ENCODE peak calls at places on chromosomes 2 and 18, in ten cellular contexts. One of them, this sample, is unnamed.

GRCh38 chr2:216634317-216635148 is 1.3 kb downstream of the IGFBP2 start:
- DNase-seq in cardiac fibroblast: no peak
- DNase-seq in mammary epithelial cell: no peak
- DNase-seq in brain microvascular endothelial cell: no peak
- DNase-seq in dorsolateral prefrontal cortex: no peak
- DNase-seq in GM06990: no peak
- DNase-seq in PC-9: no peak
- DNase-seq in progenitor cell of endocrine pancreas: no peak
- DNase-seq in astrocyte of the cerebellum: no peak
- DNase-seq in GM10248: no peak
- DNase-seq in this sample: no peak

GRCh38 chr2:157233506-157233905 is 24.0 kb upstream of the GALNT5 start:
- DNase-seq in GM06990: no peak
- DNase-seq in astrocyte of the cerebellum: no peak
- DNase-seq in PC-9: no peak
- DNase-seq in GM10248: no peak
- DNase-seq in progenitor cell of endocrine pancreas: no peak
- DNase-seq in mammary epithelial cell: peak
- DNase-seq in brain microvascular endothelial cell: peak
- DNase-seq in cardiac fibroblast: peak
- DNase-seq in dorsolateral prefrontal cortex: no peak
- DNase-seq in this sample: no peak

GRCh38 chr2:219513787-219514186 is 495 bp upstream of the ASIC4 start:
- DNase-seq in PC-9: no peak
- DNase-seq in dorsolateral prefrontal cortex: no peak
- DNase-seq in progenitor cell of endocrine pancreas: no peak
- DNase-seq in mammary epithelial cell: no peak
- DNase-seq in GM06990: no peak
- DNase-seq in astrocyte of the cerebellum: no peak
- DNase-seq in brain microvascular endothelial cell: no peak
- DNase-seq in GM10248: no peak
- DNase-seq in cardiac fibroblast: no peak
- DNase-seq in this sample: no peak

GRCh38 chr2:44170337-44170736 is 1.7 kb downstream of the PPM1B start:
- DNase-seq in GM06990: no peak
- DNase-seq in mammary epithelial cell: peak
- DNase-seq in GM10248: no peak
- DNase-seq in PC-9: no peak
- DNase-seq in brain microvascular endothelial cell: no peak
- DNase-seq in astrocyte of the cerebellum: no peak
- DNase-seq in progenitor cell of endocrine pancreas: no peak
- DNase-seq in cardiac fibroblast: peak
- DNase-seq in dorsolateral prefrontal cortex: no peak
- DNase-seq in this sample: no peak

GRCh38 chr2:111703759-111704158 is 180.2 kb downstream of the ANAPC1 start:
- DNase-seq in cardiac fibroblast: no peak
- DNase-seq in GM10248: no peak
- DNase-seq in progenitor cell of endocrine pancreas: no peak
- DNase-seq in astrocyte of the cerebellum: no peak
- DNase-seq in brain microvascular endothelial cell: no peak
- DNase-seq in PC-9: peak
- DNase-seq in GM06990: no peak
- DNase-seq in mammary epithelial cell: no peak
- DNase-seq in dorsolateral prefrontal cortex: no peak
- DNase-seq in this sample: no peak

GRCh38 chr2:218008060-218009040 is 5.6 kb upstream of the TNS1 start:
- DNase-seq in PC-9: no peak
- DNase-seq in mammary epithelial cell: no peak
- DNase-seq in GM06990: no peak
- DNase-seq in brain microvascular endothelial cell: no peak
- DNase-seq in GM10248: no peak
- DNase-seq in dorsolateral prefrontal cortex: no peak
- DNase-seq in progenitor cell of endocrine pancreas: no peak
- DNase-seq in cardiac fibroblast: peak
- DNase-seq in astrocyte of the cerebellum: no peak
- DNase-seq in this sample: no peak

GRCh38 chr18:44592639-44593038 is 88.0 kb upstream of the SETBP1 start:
- DNase-seq in progenitor cell of endocrine pancreas: no peak
- DNase-seq in mammary epithelial cell: no peak
- DNase-seq in brain microvascular endothelial cell: peak
- DNase-seq in GM06990: no peak
- DNase-seq in GM10248: no peak
- DNase-seq in astrocyte of the cerebellum: no peak
- DNase-seq in PC-9: no peak
- DNase-seq in cardiac fibroblast: peak
- DNase-seq in dorsolateral prefrontal cortex: no peak
- DNase-seq in this sample: no peak

GRCh38 chr18:76679877-76680276 is 142.5 kb upstream of the ZNF236 start:
- DNase-seq in GM10248: no peak
- DNase-seq in progenitor cell of endocrine pancreas: no peak
- DNase-seq in PC-9: no peak
- DNase-seq in astrocyte of the cerebellum: no peak
- DNase-seq in cardiac fibroblast: no peak
- DNase-seq in GM06990: no peak
- DNase-seq in mammary epithelial cell: no peak
- DNase-seq in brain microvascular endothelial cell: no peak
- DNase-seq in dorsolateral prefrontal cortex: no peak
- DNase-seq in this sample: no peak

GRCh38 chr18:23822590-23823385 is 133.5 kb downstream of the LAMA3 start:
- DNase-seq in brain microvascular endothelial cell: no peak
- DNase-seq in GM06990: no peak
- DNase-seq in mammary epithelial cell: peak
- DNase-seq in GM10248: no peak
- DNase-seq in astrocyte of the cerebellum: peak
- DNase-seq in cardiac fibroblast: no peak
- DNase-seq in PC-9: peak
- DNase-seq in dorsolateral prefrontal cortex: no peak
- DNase-seq in progenitor cell of endocrine pancreas: no peak
- DNase-seq in this sample: no peak

GRCh38 chr2:69720404-69720803 is 21.5 kb upstream of the ANXA4 start:
- DNase-seq in GM10248: no peak
- DNase-seq in cardiac fibroblast: peak
- DNase-seq in progenitor cell of endocrine pancreas: no peak
- DNase-seq in GM06990: no peak
- DNase-seq in PC-9: no peak
- DNase-seq in dorsolateral prefrontal cortex: no peak
- DNase-seq in mammary epithelial cell: no peak
- DNase-seq in astrocyte of the cerebellum: no peak
- DNase-seq in brain microvascular endothelial cell: no peak
- DNase-seq in this sample: no peak

GRCh38 chr2:10057231-10058107 is 14.1 kb downstream of the KLF11 start:
- DNase-seq in PC-9: peak
- DNase-seq in mammary epithelial cell: peak
- DNase-seq in GM10248: peak
- DNase-seq in cardiac fibroblast: peak
- DNase-seq in astrocyte of the cerebellum: peak
- DNase-seq in dorsolateral prefrontal cortex: peak
- DNase-seq in progenitor cell of endocrine pancreas: peak
- DNase-seq in GM06990: no peak
- DNase-seq in brain microvascular endothelial cell: peak
- DNase-seq in this sample: no peak

GRCh38 chr2:219681301-219682290 is 54.2 kb downstream of the SLC4A3 start:
- DNase-seq in brain microvascular endothelial cell: no peak
- DNase-seq in GM06990: no peak
- DNase-seq in dorsolateral prefrontal cortex: no peak
- DNase-seq in progenitor cell of endocrine pancreas: no peak
- DNase-seq in cardiac fibroblast: peak
- DNase-seq in PC-9: no peak
- DNase-seq in mammary epithelial cell: peak
- DNase-seq in astrocyte of the cerebellum: no peak
- DNase-seq in GM10248: no peak
- DNase-seq in this sample: no peak

GRCh38 chr18:72762505-72763122 is 105.2 kb downstream of the NETO1 start:
- DNase-seq in GM06990: peak
- DNase-seq in GM10248: peak
- DNase-seq in PC-9: peak
- DNase-seq in cardiac fibroblast: peak
- DNase-seq in astrocyte of the cerebellum: peak
- DNase-seq in brain microvascular endothelial cell: peak
- DNase-seq in progenitor cell of endocrine pancreas: no peak
- DNase-seq in dorsolateral prefrontal cortex: no peak
- DNase-seq in mammary epithelial cell: peak
- DNase-seq in this sample: no peak

GRCh38 chr18:67456691-67457090 is 59.8 kb downstream of the DSEL start:
- DNase-seq in progenitor cell of endocrine pancreas: no peak
- DNase-seq in GM06990: no peak
- DNase-seq in GM10248: no peak
- DNase-seq in mammary epithelial cell: no peak
- DNase-seq in cardiac fibroblast: peak
- DNase-seq in brain microvascular endothelial cell: no peak
- DNase-seq in PC-9: no peak
- DNase-seq in dorsolateral prefrontal cortex: no peak
- DNase-seq in astrocyte of the cerebellum: no peak
- DNase-seq in this sample: no peak
- TF ChIP-seq CTCF in progenitor cell of endocrine pancreas: peak
- TF ChIP-seq CTCF in GM06990: no peak
- TF ChIP-seq CTCF in GM10248: no peak
- TF ChIP-seq CTCF in mammary epithelial cell: no peak
- TF ChIP-seq CTCF in cardiac fibroblast: peak
- TF ChIP-seq CTCF in brain microvascular endothelial cell: no peak
- TF ChIP-seq CTCF in PC-9: no peak
- TF ChIP-seq CTCF in dorsolateral prefrontal cortex: peak
- TF ChIP-seq CTCF in astrocyte of the cerebellum: no peak
- TF ChIP-seq CTCF in this sample: peak

DNA sequence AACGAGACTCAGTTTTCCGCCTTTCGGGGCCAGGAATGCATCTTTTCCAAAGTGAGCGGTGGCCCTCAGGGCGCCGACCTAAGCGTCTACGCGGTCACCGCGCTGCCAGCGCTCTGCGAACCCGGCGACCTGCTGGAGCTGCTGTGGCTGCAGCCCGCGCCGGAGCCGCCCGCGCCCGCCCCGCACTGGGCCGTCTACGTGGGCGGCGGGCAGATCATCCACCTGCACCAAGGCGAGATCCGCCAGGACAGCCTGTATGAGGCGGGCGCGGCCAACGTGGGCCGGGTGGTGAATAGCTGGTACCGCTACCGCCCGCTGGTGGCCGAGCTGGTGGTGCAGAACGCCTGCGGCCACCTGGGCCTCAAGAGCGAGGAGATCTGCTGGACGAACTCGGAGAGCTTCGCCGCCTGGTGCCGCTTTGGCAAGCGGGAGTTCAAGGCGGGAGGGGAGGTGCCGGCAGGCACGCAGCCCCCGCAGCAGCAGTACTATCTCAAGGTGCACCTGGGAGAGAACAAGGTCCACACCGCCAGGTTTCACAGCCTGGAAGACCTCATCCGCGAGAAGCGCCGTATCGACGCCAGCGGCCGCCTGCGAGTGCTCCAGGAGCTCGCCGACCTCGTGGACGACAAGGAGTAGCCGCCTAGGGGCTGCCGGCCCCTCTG is 1.8 kb downstream of the LRATD1 start:
- DNase-seq in cardiac fibroblast: peak
- DNase-seq in progenitor cell of endocrine pancreas: peak
- DNase-seq in PC-9: no peak
- DNase-seq in mammary epithelial cell: peak
- DNase-seq in dorsolateral prefrontal cortex: peak
- DNase-seq in brain microvascular endothelial cell: peak
- DNase-seq in GM06990: no peak
- DNase-seq in GM10248: peak
- DNase-seq in astrocyte of the cerebellum: peak
- DNase-seq in this sample: no peak
- TF ChIP-seq CTCF in cardiac fibroblast: peak
- TF ChIP-seq CTCF in progenitor cell of endocrine pancreas: peak
- TF ChIP-seq CTCF in PC-9: peak
- TF ChIP-seq CTCF in mammary epithelial cell: peak
- TF ChIP-seq CTCF in dorsolateral prefrontal cortex: peak
- TF ChIP-seq CTCF in brain microvascular endothelial cell: peak
- TF ChIP-seq CTCF in GM06990: no peak
- TF ChIP-seq CTCF in GM10248: no peak
- TF ChIP-seq CTCF in astrocyte of the cerebellum: peak
- TF ChIP-seq CTCF in this sample: peak

DNA sequence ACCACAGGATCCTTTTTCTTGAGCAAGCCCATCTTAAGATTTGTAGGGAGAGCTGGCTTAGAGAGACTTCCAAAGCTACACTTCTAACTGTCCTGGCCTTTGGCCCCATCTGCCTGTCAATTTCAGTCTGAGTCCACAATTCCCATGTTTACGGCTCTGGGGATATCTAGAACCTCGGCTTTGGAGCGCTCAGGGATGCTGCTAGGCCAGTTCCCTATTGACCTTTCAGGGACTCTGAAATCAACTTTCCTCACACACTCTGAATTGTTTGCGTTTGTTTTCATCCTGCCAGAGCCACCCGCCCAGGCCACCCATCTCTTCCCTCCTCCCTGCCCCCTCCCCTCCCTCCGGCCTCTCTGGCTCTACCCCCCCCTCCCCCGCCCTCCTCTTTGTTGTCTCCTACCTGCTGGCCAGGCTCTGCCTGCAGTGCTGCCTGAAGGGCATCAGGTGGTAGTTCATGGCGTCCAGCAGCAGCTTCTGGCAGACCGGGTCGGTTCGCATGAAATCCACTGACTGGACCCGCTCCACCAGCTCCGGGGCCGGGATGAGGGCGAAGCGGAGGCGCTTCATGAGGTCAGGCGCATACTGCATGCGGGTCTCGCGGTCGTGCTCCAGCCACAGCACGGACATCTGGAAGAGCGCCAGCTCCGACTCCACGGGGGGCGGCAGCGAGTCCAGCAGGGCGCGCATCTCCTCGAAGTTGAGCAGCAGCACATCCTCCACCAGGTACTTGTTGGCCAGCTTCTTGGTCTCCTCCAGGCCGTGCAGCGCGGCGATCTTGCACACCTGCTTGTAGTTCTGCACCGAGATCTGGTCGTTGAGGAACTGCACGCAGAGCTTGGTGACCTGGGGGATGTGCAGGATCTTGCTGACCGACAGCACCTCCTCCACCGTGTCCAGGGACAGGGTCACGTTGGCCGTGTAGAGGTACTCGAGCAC is 3.3 kb downstream of the KLHL14 start:
- DNase-seq in astrocyte of the cerebellum: no peak
- DNase-seq in GM06990: peak
- DNase-seq in dorsolateral prefrontal cortex: no peak
- DNase-seq in GM10248: peak
- DNase-seq in cardiac fibroblast: no peak
- DNase-seq in progenitor cell of endocrine pancreas: peak
- DNase-seq in brain microvascular endothelial cell: no peak
- DNase-seq in mammary epithelial cell: no peak
- DNase-seq in PC-9: no peak
- DNase-seq in this sample: no peak
- TF ChIP-seq CTCF in astrocyte of the cerebellum: no peak
- TF ChIP-seq CTCF in GM06990: no peak
- TF ChIP-seq CTCF in dorsolateral prefrontal cortex: no peak
- TF ChIP-seq CTCF in GM10248: no peak
- TF ChIP-seq CTCF in cardiac fibroblast: no peak
- TF ChIP-seq CTCF in progenitor cell of endocrine pancreas: peak
- TF ChIP-seq CTCF in brain microvascular endothelial cell: no peak
- TF ChIP-seq CTCF in mammary epithelial cell: no peak
- TF ChIP-seq CTCF in PC-9: no peak
- TF ChIP-seq CTCF in this sample: no peak

DNA sequence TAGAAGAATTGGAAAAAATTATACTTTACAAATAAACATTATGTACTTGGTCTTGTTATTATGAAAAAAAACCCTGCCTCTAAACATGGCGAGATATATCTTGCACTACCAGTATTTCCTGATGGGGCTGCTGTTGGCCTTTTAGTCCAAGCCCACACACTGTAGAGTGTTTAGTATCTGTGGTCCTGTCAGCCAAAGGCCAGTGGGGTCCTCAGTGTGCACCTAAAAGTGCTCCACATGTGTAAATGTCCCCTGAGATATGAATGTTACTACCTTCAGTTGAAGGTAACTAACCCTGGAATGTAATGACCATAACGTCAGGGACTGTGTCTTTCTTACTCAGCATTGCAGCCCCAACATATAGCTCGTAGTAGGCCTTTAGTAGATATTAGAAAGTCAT is 71.1 kb upstream of the HK2 start:
- DNase-seq in dorsolateral prefrontal cortex: no peak
- DNase-seq in astrocyte of the cerebellum: no peak
- DNase-seq in progenitor cell of endocrine pancreas: no peak
- DNase-seq in mammary epithelial cell: no peak
- DNase-seq in GM10248: no peak
- DNase-seq in GM06990: no peak
- DNase-seq in cardiac fibroblast: no peak
- DNase-seq in PC-9: no peak
- DNase-seq in brain microvascular endothelial cell: no peak
- DNase-seq in this sample: peak
- TF ChIP-seq CTCF in dorsolateral prefrontal cortex: no peak
- TF ChIP-seq CTCF in astrocyte of the cerebellum: no peak
- TF ChIP-seq CTCF in progenitor cell of endocrine pancreas: peak
- TF ChIP-seq CTCF in mammary epithelial cell: no peak
- TF ChIP-seq CTCF in GM10248: peak
- TF ChIP-seq CTCF in GM06990: peak
- TF ChIP-seq CTCF in cardiac fibroblast: no peak
- TF ChIP-seq CTCF in PC-9: no peak
- TF ChIP-seq CTCF in brain microvascular endothelial cell: peak
- TF ChIP-seq CTCF in this sample: no peak

This sample was measured in osteocyte.